ENCODE peak calls at places on chromosomes 2 and 18, in seven cellular contexts. One of them, this sample, is unnamed.

GRCh38 chr2:179129574-179130238 is 79.8 kb upstream of the CCDC141 start:
- DNase-seq in midbrain: peak; percentile 14
- DNase-seq in posterior cingulate gyrus: no peak
- DNase-seq in stimulated activated CD8-positive, alpha-beta memory T cell treated with anti-CD3 and anti-CD28 coated beads, Interleukin-12 subunit alpha, Interleukin-12 subunit beta, amount 100 ng/mL, for 1 hour: no peak
- DNase-seq in T-helper 1 cell: no peak
- DNase-seq in fibroblast of lung: peak; percentile 3
- DNase-seq in GM13977: peak; percentile 15
- DNase-seq in this sample: no peak

GRCh38 chr18:77366725-77367641 is 117.3 kb downstream of the GALR1 start:
- DNase-seq in GM13977: no peak
- DNase-seq in stimulated activated CD8-positive, alpha-beta memory T cell treated with anti-CD3 and anti-CD28 coated beads, Interleukin-12 subunit alpha, Interleukin-12 subunit beta, amount 100 ng/mL, for 1 hour: no peak
- DNase-seq in posterior cingulate gyrus: peak; percentile 51
- DNase-seq in midbrain: peak; percentile 76
- DNase-seq in fibroblast of lung: peak; percentile 41
- DNase-seq in T-helper 1 cell: no peak
- DNase-seq in this sample: no peak

GRCh38 chr2:105307550-105307949 is 22.0 kb downstream of the TGFBRAP1 start:
- DNase-seq in midbrain: no peak
- DNase-seq in GM13977: no peak
- DNase-seq in stimulated activated CD8-positive, alpha-beta memory T cell treated with anti-CD3 and anti-CD28 coated beads, Interleukin-12 subunit alpha, Interleukin-12 subunit beta, amount 100 ng/mL, for 1 hour: no peak
- DNase-seq in T-helper 1 cell: no peak
- DNase-seq in fibroblast of lung: no peak
- DNase-seq in posterior cingulate gyrus: no peak
- DNase-seq in this sample: no peak

GRCh38 chr18:59881728-59882685 is 17.8 kb upstream of the PMAIP1 start:
- DNase-seq in midbrain: no peak
- DNase-seq in T-helper 1 cell: no peak
- DNase-seq in stimulated activated CD8-positive, alpha-beta memory T cell treated with anti-CD3 and anti-CD28 coated beads, Interleukin-12 subunit alpha, Interleukin-12 subunit beta, amount 100 ng/mL, for 1 hour: no peak
- DNase-seq in GM13977: no peak
- DNase-seq in fibroblast of lung: peak; percentile 82
- DNase-seq in posterior cingulate gyrus: no peak
- DNase-seq in this sample: no peak

GRCh38 chr18:45722899-45723298 is 1.1 kb upstream of the SLC14A1 start:
- DNase-seq in GM13977: peak; percentile 78
- DNase-seq in posterior cingulate gyrus: peak; percentile 61
- DNase-seq in fibroblast of lung: peak; percentile 74
- DNase-seq in T-helper 1 cell: peak; percentile 39
- DNase-seq in stimulated activated CD8-positive, alpha-beta memory T cell treated with anti-CD3 and anti-CD28 coated beads, Interleukin-12 subunit alpha, Interleukin-12 subunit beta, amount 100 ng/mL, for 1 hour: peak; percentile 51
- DNase-seq in midbrain: no peak
- DNase-seq in this sample: peak; percentile 78

GRCh38 chr2:50514881-50515280 is 517.1 kb downstream of the NRXN1 start:
- DNase-seq in midbrain: no peak
- DNase-seq in fibroblast of lung: no peak
- DNase-seq in T-helper 1 cell: no peak
- DNase-seq in stimulated activated CD8-positive, alpha-beta memory T cell treated with anti-CD3 and anti-CD28 coated beads, Interleukin-12 subunit alpha, Interleukin-12 subunit beta, amount 100 ng/mL, for 1 hour: no peak
- DNase-seq in GM13977: no peak
- DNase-seq in posterior cingulate gyrus: no peak
- DNase-seq in this sample: no peak

GRCh38 chr18:1302861-1303260 is 398.2 kb downstream of the ADCYAP1 start:
- DNase-seq in stimulated activated CD8-positive, alpha-beta memory T cell treated with anti-CD3 and anti-CD28 coated beads, Interleukin-12 subunit alpha, Interleukin-12 subunit beta, amount 100 ng/mL, for 1 hour: no peak
- DNase-seq in T-helper 1 cell: no peak
- DNase-seq in GM13977: no peak
- DNase-seq in fibroblast of lung: no peak
- DNase-seq in midbrain: no peak
- DNase-seq in posterior cingulate gyrus: no peak
- DNase-seq in this sample: no peak

GRCh38 chr2:76256689-76257088 is 546.0 kb upstream of the GCFC2 start:
- DNase-seq in posterior cingulate gyrus: no peak
- DNase-seq in fibroblast of lung: no peak
- DNase-seq in GM13977: no peak
- DNase-seq in T-helper 1 cell: no peak
- DNase-seq in stimulated activated CD8-positive, alpha-beta memory T cell treated with anti-CD3 and anti-CD28 coated beads, Interleukin-12 subunit alpha, Interleukin-12 subunit beta, amount 100 ng/mL, for 1 hour: no peak
- DNase-seq in midbrain: no peak
- DNase-seq in this sample: no peak

GRCh38 chr2:165435611-165436010 is 33.9 kb upstream of the CSRNP3 start:
- DNase-seq in fibroblast of lung: no peak
- DNase-seq in stimulated activated CD8-positive, alpha-beta memory T cell treated with anti-CD3 and anti-CD28 coated beads, Interleukin-12 subunit alpha, Interleukin-12 subunit beta, amount 100 ng/mL, for 1 hour: no peak
- DNase-seq in GM13977: no peak
- DNase-seq in midbrain: no peak
- DNase-seq in posterior cingulate gyrus: no peak
- DNase-seq in T-helper 1 cell: no peak
- DNase-seq in this sample: no peak

GRCh38 chr18:60411715-60412114 is 39.1 kb upstream of the MC4R start:
- DNase-seq in fibroblast of lung: no peak
- DNase-seq in stimulated activated CD8-positive, alpha-beta memory T cell treated with anti-CD3 and anti-CD28 coated beads, Interleukin-12 subunit alpha, Interleukin-12 subunit beta, amount 100 ng/mL, for 1 hour: no peak
- DNase-seq in T-helper 1 cell: no peak
- DNase-seq in posterior cingulate gyrus: no peak
- DNase-seq in midbrain: no peak
- DNase-seq in GM13977: no peak
- DNase-seq in this sample: no peak

GRCh38 chr2:162582357-162582798 is 238.4 kb downstream of the GCA start:
- DNase-seq in GM13977: no peak
- DNase-seq in stimulated activated CD8-positive, alpha-beta memory T cell treated with anti-CD3 and anti-CD28 coated beads, Interleukin-12 subunit alpha, Interleukin-12 subunit beta, amount 100 ng/mL, for 1 hour: no peak
- DNase-seq in fibroblast of lung: peak; percentile 49
- DNase-seq in T-helper 1 cell: no peak
- DNase-seq in midbrain: no peak
- DNase-seq in posterior cingulate gyrus: no peak
- DNase-seq in this sample: no peak

GRCh38 chr2:58039170-58039611 is 7.4 kb upstream of the VRK2 start:
- DNase-seq in T-helper 1 cell: no peak
- DNase-seq in posterior cingulate gyrus: no peak
- DNase-seq in fibroblast of lung: peak; percentile 76
- DNase-seq in GM13977: no peak
- DNase-seq in stimulated activated CD8-positive, alpha-beta memory T cell treated with anti-CD3 and anti-CD28 coated beads, Interleukin-12 subunit alpha, Interleukin-12 subunit beta, amount 100 ng/mL, for 1 hour: no peak
- DNase-seq in midbrain: no peak
- DNase-seq in this sample: no peak

GRCh38 chr2:73050011-73050617 is 21.4 kb downstream of the SFXN5 start:
- DNase-seq in fibroblast of lung: peak; percentile 79
- DNase-seq in GM13977: no peak
- DNase-seq in stimulated activated CD8-positive, alpha-beta memory T cell treated with anti-CD3 and anti-CD28 coated beads, Interleukin-12 subunit alpha, Interleukin-12 subunit beta, amount 100 ng/mL, for 1 hour: no peak
- DNase-seq in midbrain: no peak
- DNase-seq in T-helper 1 cell: no peak
- DNase-seq in posterior cingulate gyrus: no peak
- DNase-seq in this sample: no peak

GRCh38 chr2:37623971-37624897 is 47.2 kb downstream of the CDC42EP3 start:
- DNase-seq in posterior cingulate gyrus: no peak
- DNase-seq in fibroblast of lung: peak; percentile 86
- DNase-seq in GM13977: peak; percentile 50
- DNase-seq in T-helper 1 cell: no peak
- DNase-seq in midbrain: no peak
- DNase-seq in stimulated activated CD8-positive, alpha-beta memory T cell treated with anti-CD3 and anti-CD28 coated beads, Interleukin-12 subunit alpha, Interleukin-12 subunit beta, amount 100 ng/mL, for 1 hour: no peak
- DNase-seq in this sample: no peak

GRCh38 chr2:98445708-98446577 is 1.3 kb downstream of the INPP4A start:
- DNase-seq in fibroblast of lung: peak; percentile 31
- DNase-seq in stimulated activated CD8-positive, alpha-beta memory T cell treated with anti-CD3 and anti-CD28 coated beads, Interleukin-12 subunit alpha, Interleukin-12 subunit beta, amount 100 ng/mL, for 1 hour: no peak
- DNase-seq in midbrain: no peak
- DNase-seq in posterior cingulate gyrus: peak; percentile 25
- DNase-seq in GM13977: no peak
- DNase-seq in T-helper 1 cell: no peak
- DNase-seq in this sample: no peak

GRCh38 chr2:94871226-94872087 is at the start of gene TEKT4:
- DNase-seq in midbrain: no peak
- DNase-seq in posterior cingulate gyrus: no peak
- DNase-seq in fibroblast of lung: peak; percentile 12
- DNase-seq in stimulated activated CD8-positive, alpha-beta memory T cell treated with anti-CD3 and anti-CD28 coated beads, Interleukin-12 subunit alpha, Interleukin-12 subunit beta, amount 100 ng/mL, for 1 hour: no peak
- DNase-seq in T-helper 1 cell: no peak
- DNase-seq in GM13977: no peak
- DNase-seq in this sample: peak; percentile 49

GRCh38 chr2:111227716-111228141 is 107.0 kb downstream of the BCL2L11 start:
- DNase-seq in T-helper 1 cell: no peak
- DNase-seq in midbrain: no peak
- DNase-seq in fibroblast of lung: peak; percentile 90
- DNase-seq in posterior cingulate gyrus: no peak
- DNase-seq in GM13977: no peak
- DNase-seq in stimulated activated CD8-positive, alpha-beta memory T cell treated with anti-CD3 and anti-CD28 coated beads, Interleukin-12 subunit alpha, Interleukin-12 subunit beta, amount 100 ng/mL, for 1 hour: no peak
- DNase-seq in this sample: no peak

GRCh38 chr18:24397131-24397693 is 412 bp downstream of the OSBPL1A start:
- DNase-seq in posterior cingulate gyrus: peak; percentile 70
- DNase-seq in T-helper 1 cell: no peak
- DNase-seq in GM13977: peak; percentile 23
- DNase-seq in midbrain: peak; percentile 88
- DNase-seq in fibroblast of lung: peak; percentile 78
- DNase-seq in stimulated activated CD8-positive, alpha-beta memory T cell treated with anti-CD3 and anti-CD28 coated beads, Interleukin-12 subunit alpha, Interleukin-12 subunit beta, amount 100 ng/mL, for 1 hour: no peak
- DNase-seq in this sample: peak; percentile 73

GRCh38 chr2:70698847-70699246 is 69.2 kb downstream of the ADD2 start:
- DNase-seq in T-helper 1 cell: no peak
- DNase-seq in midbrain: no peak
- DNase-seq in stimulated activated CD8-positive, alpha-beta memory T cell treated with anti-CD3 and anti-CD28 coated beads, Interleukin-12 subunit alpha, Interleukin-12 subunit beta, amount 100 ng/mL, for 1 hour: no peak
- DNase-seq in GM13977: no peak
- DNase-seq in fibroblast of lung: peak; percentile 61
- DNase-seq in posterior cingulate gyrus: no peak
- DNase-seq in this sample: no peak

GRCh38 chr2:236240228-236240990 is 23.8 kb downstream of the ASB18 start:
- DNase-seq in fibroblast of lung: peak; percentile 66
- DNase-seq in stimulated activated CD8-positive, alpha-beta memory T cell treated with anti-CD3 and anti-CD28 coated beads, Interleukin-12 subunit alpha, Interleukin-12 subunit beta, amount 100 ng/mL, for 1 hour: no peak
- DNase-seq in T-helper 1 cell: no peak
- DNase-seq in posterior cingulate gyrus: no peak
- DNase-seq in GM13977: no peak
- DNase-seq in midbrain: peak; percentile 27
- DNase-seq in this sample: no peak

This sample was measured in lower lobe of right lung.